ENCODE peak calls at places on chromosomes 3 and 15, in seven cellular contexts. Q is adrenal gland, L is stomach, H is uterus, R is Peyer's patch, O is IMR-90, M is A549. U is an unnamed sample. For H3K4me1, the result is how much of the 10 kb centered on the place peaks cover.

GRCh38 chr15:84079885-84080777 is 155.4 kb upstream of the GOLGA6L4 start:
- DNase-seq in Q (peak), L (peak), H (peak), R (no peak), O (peak), M (no peak), U (no peak)

GRCh38 chr15:40244961-40245523 is 6.2 kb downstream of the PAK6 start:
- DNase-seq in Q (no peak), L (peak), H (no peak), R (no peak), O (no peak), M (no peak), U (no peak)

GRCh38 chr15:52284164-52284563 is 11.4 kb downstream of the MYO5C start:
- DNase-seq in Q (no peak), L (no peak), H (no peak), R (no peak), O (peak), M (peak), U (no peak)

GRCh38 chr3:129324855-129325254 is 46.2 kb downstream of the HMCES start:
- DNase-seq in Q (no peak), L (no peak), H (no peak), R (no peak), O (no peak), M (no peak), U (no peak)

GRCh38 chr15:69314174-69314573 is 15.5 kb downstream of the PAQR5 start:
- DNase-seq in Q (peak), L (no peak), H (no peak), R (no peak), O (no peak), M (no peak), U (no peak)

GRCh38 chr3:122245513-122246174 is 62.2 kb downstream of the CASR start:
- DNase-seq in Q (no peak), L (no peak), H (no peak), R (no peak), O (peak), M (no peak), U (no peak)

GRCh38 chr15:77571741-77572140 is 61.0 kb downstream of the LINGO1 start:
- DNase-seq in Q (no peak), L (no peak), H (no peak), R (no peak), O (no peak), M (no peak), U (no peak)

GRCh38 chr3:46946856-46947544 is 29.5 kb downstream of the CCDC12 start:
- DNase-seq in Q (peak), L (peak), H (no peak), R (no peak), O (peak), M (peak), U (no peak)

GRCh38 chr15:63945838-63946298 is 100.4 kb downstream of the DAPK2 start:
- DNase-seq in Q (no peak), L (peak), H (no peak), R (no peak), O (no peak), M (no peak), U (peak)

GRCh38 chr3:124202754-124203153 is 210.8 kb upstream of the ROPN1 start:
- DNase-seq in Q (peak), L (no peak), H (peak), R (no peak), O (no peak), M (no peak), U (no peak)

GRCh38 chr3:9876991-9877390 is 3.1 kb downstream of the CIDEC start:
- DNase-seq in Q (no peak), L (no peak), H (no peak), R (no peak), O (no peak), M (no peak), U (no peak)

GRCh38 chr3:114567774-114568173 is 273.9 kb downstream of the TIGIT start:
- DNase-seq in Q (no peak), L (no peak), H (no peak), R (no peak), O (no peak), M (no peak), U (no peak)

GRCh38 chr15:75666823-75667501 is 19.2 kb downstream of the SNX33 start:
- DNase-seq in Q (no peak), L (peak), H (peak), R (no peak), O (peak), M (peak), U (no peak)

GRCh38 chr3:23713641-23714040 is 92.1 kb upstream of the UBE2E1 start:
- DNase-seq in Q (no peak), L (no peak), H (no peak), R (no peak), O (peak), M (no peak), U (no peak)

GRCh38 chr15:94451461-94451860 is 220.1 kb downstream of the MCTP2 start:
- DNase-seq in Q (no peak), L (no peak), H (no peak), R (no peak), O (peak), M (no peak), U (no peak)

GRCh38 chr15:88701561-88702095 is 62.8 kb downstream of the ISG20 start:
- DNase-seq in Q (no peak), L (no peak), H (no peak), R (peak), O (no peak), M (peak), U (no peak)

GRCh38 chr15:92395557-92395956 is 1.9 kb downstream of the ST8SIA2 start:
- DNase-seq in Q (no peak), L (no peak), H (no peak), R (no peak), O (no peak), M (no peak), U (no peak)

GRCh38 chr15:75167588-75168076 is 34.0 kb upstream of the C15orf39 start:
- DNase-seq in Q (no peak), L (no peak), H (no peak), R (no peak), O (peak), M (no peak), U (no peak)

GRCh38 chr3:167723872-167724271 is 10.8 kb downstream of the PDCD10 start:
- DNase-seq in Q (no peak), L (no peak), H (no peak), R (no peak), O (no peak), M (no peak), U (no peak)

GRCh38 chr15:85331666-85332261 is 48.6 kb upstream of the AKAP13 start:
- DNase-seq in Q (no peak), L (no peak), H (no peak), R (no peak), O (no peak), M (no peak), U (no peak)

GRCh38 chr15:89399390-89400120 is 64.9 kb upstream of the POLG start:
- DNase-seq in Q (no peak), L (no peak), H (no peak), R (peak), O (no peak), M (peak), U (no peak)

GRCh38 chr3:24359645-24360462 is 134.8 kb downstream of the THRB start:
- DNase-seq in Q (peak), L (no peak), H (no peak), R (no peak), O (no peak), M (no peak), U (no peak)

GRCh38 chr3:39990532-39990931 is 181.1 kb downstream of the MYRIP start:
- DNase-seq in Q (peak), L (peak), H (no peak), R (no peak), O (peak), M (peak), U (no peak)

GRCh38 chr3:110815008-110815583 is 256.5 kb upstream of the NECTIN3 start:
- DNase-seq in Q (no peak), L (no peak), H (no peak), R (no peak), O (peak), M (no peak), U (no peak)

GRCh38 chr15:69414702-69415161 is 583 bp downstream of the KIF23 start:
- DNase-seq in Q (peak), L (no peak), H (no peak), R (no peak), O (peak), M (peak), U (peak)

GRCh38 chr3:110804856-110805255 is 266.8 kb upstream of the NECTIN3 start:
- DNase-seq in Q (no peak), L (no peak), H (no peak), R (no peak), O (no peak), M (no peak), U (no peak)

GRCh38 chr3:57646723-57647122 is 46.2 kb downstream of the DENND6A start:
- DNase-seq in Q (no peak), L (no peak), H (no peak), R (no peak), O (peak), M (peak), U (no peak)

GRCh38 chr15:55230953-55231352 is 34.2 kb upstream of the RSL24D1 start:
- DNase-seq in Q (no peak), L (no peak), H (no peak), R (no peak), O (no peak), M (no peak), U (no peak)

GRCh38 chr3:137438561-137438960 is 325.6 kb upstream of the SOX14 start:
- DNase-seq in Q (no peak), L (no peak), H (no peak), R (no peak), O (no peak), M (no peak), U (no peak)

GRCh38 chr15:84750583-84751092 is 2.2 kb downstream of the ZNF592 start:
- DNase-seq in Q (no peak), L (no peak), H (no peak), R (peak), O (no peak), M (no peak), U (no peak)

GRCh38 chr15:100335335-100335999 is 6.3 kb downstream of the ADAMTS17 start:
- DNase-seq in Q (no peak), L (no peak), H (no peak), R (no peak), O (no peak), M (no peak), U (peak)

GRCh38 chr3:124428372-124429128 is 301.7 kb upstream of the UMPS start:
- DNase-seq in Q (no peak), L (no peak), H (no peak), R (no peak), O (no peak), M (no peak), U (no peak)

GRCh38 chr3:115415246-115415645 is 208.1 kb upstream of the GAP43 start:
- DNase-seq in Q (no peak), L (no peak), H (no peak), R (no peak), O (no peak), M (no peak), U (no peak)

GRCh38 chr3:22542311-22542710 is 660.8 kb upstream of the UBE2E2 start:
- DNase-seq in Q (no peak), L (no peak), H (no peak), R (no peak), O (no peak), M (no peak), U (no peak)

GRCh38 chr15:72222433-72222832 is 8.6 kb downstream of the PKM start:
- DNase-seq in Q (peak), L (no peak), H (no peak), R (no peak), O (no peak), M (peak), U (peak)

GRCh38 chr3:60013241-60013640 is 963.4 kb upstream of the CFAP20DC start:
- DNase-seq in Q (no peak), L (no peak), H (no peak), R (no peak), O (no peak), M (no peak), U (no peak)

GRCh38 chr3:46675843-46676567 is 17.5 kb downstream of the ALS2CL start:
- DNase-seq in Q (no peak), L (no peak), H (no peak), R (no peak), O (peak), M (no peak), U (no peak)

DNA sequence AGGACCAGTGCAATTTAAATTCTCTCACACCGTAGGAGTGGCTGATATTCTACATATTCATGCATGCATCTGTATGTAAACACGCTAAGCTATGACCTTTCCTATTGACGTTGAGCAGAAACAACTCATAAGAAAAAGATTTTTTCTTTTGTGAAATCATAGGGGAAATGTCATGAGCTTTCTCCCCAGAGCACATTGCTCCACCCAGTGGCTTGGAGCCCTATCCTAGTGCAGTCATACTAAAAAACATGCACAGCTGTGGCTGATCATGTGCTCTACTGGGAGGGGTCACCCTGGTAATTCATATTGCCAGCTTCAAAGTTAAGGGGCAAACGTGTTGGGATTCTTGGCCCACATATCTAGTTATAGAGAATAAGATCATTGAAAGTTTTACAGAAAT is 1.8 kb upstream of the MESD start:
- DNase-seq in Q (no peak), L (no peak), H (peak), R (no peak), O (peak), M (no peak), U (no peak)
- H3K4me1 ChIP-seq in Q (under half), L (under half), H (under half), R (under half), O (under half), M (under half), U (under half)

GRCh38 chr15:22966321-22967083 is 13.7 kb downstream of the CYFIP1 start:
- DNase-seq in Q (peak), L (no peak), H (no peak), R (no peak), O (no peak), M (no peak), U (no peak)

GRCh38 chr15:22967084-22967770 is 12.9 kb downstream of the CYFIP1 start:
- DNase-seq in Q (peak), L (no peak), H (no peak), R (no peak), O (no peak), M (no peak), U (no peak)

GRCh38 chr15:22969512-22969911 is 10.7 kb downstream of the CYFIP1 start:
- DNase-seq in Q (no peak), L (no peak), H (no peak), R (no peak), O (no peak), M (no peak), U (no peak)

GRCh38 chr15:22963546-22964125 is 16.5 kb downstream of the CYFIP1 start:
- DNase-seq in Q (no peak), L (no peak), H (no peak), R (peak), O (peak), M (no peak), U (no peak)

GRCh38 chr15:22968356-22968755 is 11.8 kb downstream of the CYFIP1 start:
- DNase-seq in Q (peak), L (no peak), H (no peak), R (no peak), O (peak), M (peak), U (no peak)
- TF ChIP-seq POLR2A in Q (no peak), L (no peak), H (no peak), R (no peak), O (no peak), M (no peak), U (no peak)

GRCh38 chr3:61724183-61724582 is 162.8 kb downstream of the PTPRG start:
- DNase-seq in Q (no peak), L (no peak), H (no peak), R (no peak), O (no peak), M (no peak), U (no peak)
- H3K4me1 ChIP-seq in Q (under half), L (under half), H (under half), R (under half), O (under half), M (under half), U (under half)

GRCh38 chr15:78944669-78945407 is at the start of gene CTSH:
- DNase-seq in Q (peak), L (peak), H (peak), R (peak), O (peak), M (peak), U (peak)
- TF ChIP-seq POLR2A in Q (peak), L (no peak), H (peak), R (peak), O (no peak), M (peak), U (no peak)

U was measured in breast epithelium.